ENCODE peak calls at places on chromosomes 1 and 21, in six cellular contexts. K is BJ; H is thoracic aorta; Z is CD8-positive, alpha-beta T cell; Q is H9; D is psoas muscle. X is an unnamed sample.

GRCh38 chr1:145985502-145986439 is 10.6 kb downstream of the TXNIP start:
- DNase-seq in Z (no peak), D (peak; percentile 89), K (no peak), Q (no peak), H (no peak), X (no peak)

GRCh38 chr1:40798366-40799310 is 15.1 kb downstream of the KCNQ4 start:
- DNase-seq in K (no peak), D (peak; percentile 49), H (no peak), Q (no peak), Z (no peak), X (no peak)

GRCh38 chr1:6171546-6172124 is 8.5 kb downstream of the CHD5 start:
- DNase-seq in Q (peak; percentile 74), H (no peak), K (no peak), D (no peak), Z (no peak), X (no peak)

GRCh38 chr1:159918041-159918917 is 7.0 kb downstream of the TAGLN2 start:
- DNase-seq in K (no peak), D (no peak), Z (no peak), H (no peak), Q (no peak), X (no peak)

GRCh38 chr1:54949971-54950360 is 30.5 kb upstream of the TMEM61 start:
- DNase-seq in D (no peak), K (no peak), Z (no peak), Q (no peak), H (no peak), X (no peak)

GRCh38 chr1:1873186-1873585 is 17.7 kb downstream of the GNB1 start:
- DNase-seq in D (no peak), Q (no peak), Z (no peak), H (no peak), K (no peak), X (no peak)

GRCh38 chr1:35633526-35633925 is 7.8 kb downstream of the PSMB2 start:
- DNase-seq in H (no peak), D (no peak), K (no peak), Q (no peak), Z (no peak), X (no peak)

GRCh38 chr1:116259665-116260064 is 113.4 kb upstream of the ATP1A1 start:
- DNase-seq in K (no peak), D (no peak), H (no peak), Q (no peak), Z (no peak), X (no peak)

GRCh38 chr1:44086722-44087474 is 31.7 kb upstream of the KLF17 start:
- DNase-seq in D (no peak), K (no peak), Q (no peak), H (no peak), Z (no peak), X (no peak)

GRCh38 chr1:169588785-169589485 is 2.7 kb upstream of the F5 start:
- DNase-seq in H (no peak), D (no peak), Q (no peak), K (no peak), Z (no peak), X (no peak)

GRCh38 chr1:154963643-154964042 is 2.1 kb upstream of the PYGO2 start:
- DNase-seq in Z (no peak), D (peak; percentile 33), K (no peak), Q (no peak), H (no peak), X (no peak)

GRCh38 chr1:50488403-50488802 is 65.2 kb upstream of the DMRTA2 start:
- DNase-seq in H (no peak), Z (no peak), K (no peak), D (no peak), Q (no peak), X (no peak)

GRCh38 chr21:33035147-33035546 is 9.4 kb downstream of the OLIG2 start:
- DNase-seq in Z (no peak), H (no peak), Q (no peak), K (no peak), D (no peak), X (no peak)

GRCh38 chr1:143611159-143611558 is 360.6 kb downstream of the FAM72C start:
- DNase-seq in D (no peak), K (no peak), Z (no peak), H (no peak), Q (no peak), X (no peak)

GRCh38 chr1:39509360-39510009 is 18.0 kb downstream of the BMP8A start:
- DNase-seq in D (peak; percentile 67), K (no peak), H (no peak), Z (no peak), Q (no peak), X (no peak)

GRCh38 chr1:230068952-230069684 is 2.1 kb downstream of the GALNT2 start:
- DNase-seq in K (no peak), D (no peak), H (no peak), Q (no peak), Z (no peak), X (no peak)

GRCh38 chr21:17427157-17427556 is 85.7 kb upstream of the CXADR start:
- DNase-seq in Q (no peak), H (no peak), K (no peak), D (no peak), Z (no peak), X (no peak)

GRCh38 chr1:24418898-24419628 is 3.5 kb downstream of the NIPAL3 start:
- DNase-seq in Q (peak; percentile 52), Z (no peak), H (no peak), D (no peak), K (no peak), X (no peak)

GRCh38 chr1:171422489-171422888 is 62.8 kb upstream of the PRRC2C start:
- DNase-seq in K (peak; percentile 50), D (no peak), H (no peak), Z (no peak), Q (no peak), X (no peak)

GRCh38 chr1:64121766-64122385 is 81.5 kb upstream of the UBE2U start:
- DNase-seq in Q (no peak), K (no peak), D (no peak), H (no peak), Z (no peak), X (peak; percentile 52)

GRCh38 chr1:190413142-190413541 is 64.5 kb downstream of the BRINP3 start:
- DNase-seq in Q (no peak), K (no peak), D (no peak), Z (no peak), H (no peak), X (no peak)

DNA sequence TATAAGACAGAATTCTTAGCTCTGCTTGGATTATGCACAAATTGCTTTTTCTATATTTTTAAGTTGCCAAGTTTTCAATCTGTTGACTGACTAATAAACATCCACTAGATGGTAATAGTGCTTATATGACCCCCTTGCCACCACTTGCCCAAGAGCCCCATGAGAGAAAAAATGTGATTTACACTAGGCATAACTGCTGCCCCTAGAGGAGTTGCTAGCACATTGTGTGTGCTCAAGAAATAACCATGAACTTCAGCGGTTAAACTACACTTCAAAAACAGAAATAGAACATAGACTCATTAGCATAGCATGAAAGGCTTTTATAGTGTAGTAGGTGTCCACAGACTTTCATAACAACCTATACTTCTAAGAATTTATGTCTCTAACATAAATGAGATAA is 61.4 kb downstream of the BRINP3 start:
- DNase-seq in K (no peak), D (no peak), H (no peak), Z (no peak), Q (no peak), X (no peak)
- TF ChIP-seq CTCF in K (no peak), D (no peak), H (no peak), Z (no peak), Q (peak; percentile 43), X (no peak)

GRCh38 chr1:19646366-19646765 is 2.3 kb downstream of the NBL1 start:
- DNase-seq in Z (no peak), H (no peak), Q (no peak), K (no peak), D (no peak), X (no peak)

GRCh38 chr1:19644761-19645543 is 841 bp downstream of the NBL1 start:
- DNase-seq in Q (no peak), K (no peak), Z (peak; percentile 41), D (peak; percentile 69), H (no peak), X (no peak)

GRCh38 chr1:19646771-19647319 is 2.7 kb downstream of the NBL1 start:
- DNase-seq in Z (no peak), H (no peak), Q (no peak), K (no peak), D (no peak), X (no peak)

GRCh38 chr1:19644422-19644760 is 280 bp downstream of the NBL1 start:
- DNase-seq in Z (no peak), Q (no peak), D (no peak), H (no peak), K (no peak), X (no peak)

GRCh38 chr1:19645544-19646252 is 1.6 kb downstream of the NBL1 start:
- DNase-seq in H (no peak), K (no peak), Z (no peak), D (no peak), Q (no peak), X (no peak)
- H3K27me3 ChIP-seq in H (no peaks in the 10 kb centered on the region), K (no peaks in the 10 kb centered on the region), Z (no peaks in the 10 kb centered on the region), D (peaks cover 7% of the 10 kb centered on the region), Q (peaks cover 17% of the 10 kb centered on the region), X (no peaks in the 10 kb centered on the region)

GRCh38 chr1:199549424-199549823 is 478.1 kb upstream of the NR5A2 start:
- DNase-seq in D (no peak), Z (no peak), Q (no peak), H (no peak), K (no peak), X (no peak)

GRCh38 chr1:199553104-199553503 is 474.4 kb upstream of the NR5A2 start:
- DNase-seq in K (no peak), H (no peak), D (no peak), Q (no peak), Z (no peak), X (no peak)

GRCh38 chr1:199551967-199552565 is 475.4 kb upstream of the NR5A2 start:
- DNase-seq in K (peak; percentile 17), D (no peak), Q (no peak), H (no peak), Z (no peak), X (no peak)

GRCh38 chr1:199546323-199546722 is 481.2 kb upstream of the NR5A2 start:
- DNase-seq in K (no peak), Z (no peak), D (no peak), H (no peak), Q (no peak), X (no peak)

GRCh38 chr1:199550384-199551067 is 477.0 kb upstream of the NR5A2 start:
- DNase-seq in H (no peak), D (no peak), Z (no peak), K (no peak), Q (no peak), X (no peak)
- TF ChIP-seq CTCF in H (no peak), D (no peak), Z (no peak), K (peak; percentile 14), Q (no peak), X (no peak)

DNA sequence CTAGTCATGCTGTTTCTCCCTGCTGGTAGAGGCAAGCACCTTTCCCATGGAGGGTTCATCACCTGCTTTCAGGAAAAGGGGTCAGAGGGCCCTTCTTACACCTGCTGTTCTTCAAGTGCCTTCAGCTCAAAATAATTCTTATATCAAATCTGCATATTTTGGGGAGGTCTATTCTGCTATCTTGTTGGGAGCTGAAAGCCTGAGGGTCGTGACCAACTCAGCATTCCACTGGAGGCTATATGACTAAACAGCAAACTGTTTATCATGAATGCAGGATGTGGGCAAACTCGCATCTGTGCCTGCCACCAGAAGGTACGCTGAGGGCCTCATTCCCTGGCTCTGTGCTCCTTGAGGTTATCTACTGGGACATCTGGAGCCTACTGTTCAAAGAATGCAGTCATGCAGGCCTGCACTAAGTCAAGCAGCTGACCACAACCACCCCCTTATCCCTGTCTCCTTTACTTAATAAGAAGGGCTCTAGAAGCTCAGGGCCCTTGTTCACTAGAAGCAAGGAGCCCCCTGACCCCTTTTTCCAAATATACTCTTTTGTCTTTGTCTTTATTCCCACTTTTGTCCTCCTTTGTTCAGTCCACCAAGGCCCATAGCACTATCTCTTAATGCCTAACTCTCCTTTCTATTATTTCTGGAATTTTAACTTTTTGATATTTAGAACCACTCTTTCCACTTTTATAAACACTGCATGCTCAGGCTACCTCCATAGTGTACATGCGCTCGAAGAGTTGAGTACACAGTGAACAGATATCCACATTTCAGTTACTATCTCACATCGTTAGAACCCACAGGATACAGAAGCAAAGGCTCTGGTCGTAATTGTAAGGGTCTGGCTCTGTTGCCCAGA is 4.5 kb upstream of the TRIM17 start:
- DNase-seq in Z (no peak), Q (no peak), D (no peak), K (no peak), H (no peak), X (no peak)
- H3K27me3 ChIP-seq in Z (no peaks in the 10 kb centered on the region), Q (peaks cover 28% of the 10 kb centered on the region), D (peaks cover 7% of the 10 kb centered on the region), K (no peaks in the 10 kb centered on the region), H (no peaks in the 10 kb centered on the region), X (peaks cover 9% of the 10 kb centered on the region)